ENCODE peak calls at places on chromosome 2, in four cellular contexts. F is GM12878, O is K562, K is HCT116. V is an unnamed sample.

GRCh38 chr2:162473-163135 is 101.2 kb downstream of the SH3YL1 start:
- DNase-seq in F (no peak), O (no peak), K (no peak), V (no peak)

GRCh38 chr2:120287183-120288015 is 34.7 kb downstream of the RALB start:
- DNase-seq in F (peak), O (no peak), K (peak), V (no peak)

GRCh38 chr2:38076250-38076709 is 329 bp upstream of the CYP1B1 start:
- DNase-seq in F (no peak), O (no peak), K (peak), V (peak)

GRCh38 chr2:176157499-176158305 is 595 bp downstream of the HOXD3 start:
- DNase-seq in F (no peak), O (no peak), K (no peak), V (peak)

GRCh38 chr2:134572996-134573395 is 145.8 kb downstream of the TMEM163 start:
- DNase-seq in F (no peak), O (no peak), K (no peak), V (no peak)

GRCh38 chr2:25312958-25313710 is 28.6 kb downstream of the DNMT3A start:
- DNase-seq in F (no peak), O (no peak), K (no peak), V (no peak)

GRCh38 chr2:64562148-64562784 is 38.1 kb downstream of the AFTPH start:
- DNase-seq in F (no peak), O (no peak), K (peak), V (no peak)

GRCh38 chr2:18519991-18520604 is 40.4 kb downstream of the RDH14 start:
- DNase-seq in F (no peak), O (no peak), K (no peak), V (no peak)

GRCh38 chr2:119155633-119156032 is 2.9 kb downstream of the C1QL2 start:
- DNase-seq in F (no peak), O (no peak), K (no peak), V (peak)

GRCh38 chr2:234495801-234496441 is 960 bp downstream of the ARL4C start:
- DNase-seq in F (no peak), O (no peak), K (no peak), V (peak)

GRCh38 chr2:60873381-60873780 is 8.0 kb upstream of the REL start:
- DNase-seq in F (peak), O (no peak), K (no peak), V (no peak)

GRCh38 chr2:203798296-203799157 is 69.0 kb upstream of the CTLA4 start:
- DNase-seq in F (no peak), O (no peak), K (no peak), V (no peak)

GRCh38 chr2:6993230-6993640 is 76.0 kb downstream of the RNF144A start:
- DNase-seq in F (no peak), O (no peak), K (no peak), V (no peak)

GRCh38 chr2:46643951-46644350 is 164.6 kb downstream of the TMEM247 start:
- DNase-seq in F (no peak), O (no peak), K (no peak), V (no peak)

GRCh38 chr2:241680827-241681599 is 5.6 kb downstream of the DTYMK start:
- DNase-seq in F (no peak), O (no peak), K (no peak), V (no peak)

GRCh38 chr2:126831234-126832005 is 67.3 kb upstream of the TEX51 start:
- DNase-seq in F (no peak), O (no peak), K (no peak), V (no peak)

GRCh38 chr2:21452263-21452662 is 328.5 kb downstream of the TDRD15 start:
- DNase-seq in F (no peak), O (no peak), K (no peak), V (no peak)

GRCh38 chr2:54482725-54483124 is 26.6 kb downstream of the SPTBN1 start:
- DNase-seq in F (no peak), O (no peak), K (peak), V (no peak)
- TF ChIP-seq EGR1 in F (no peak), O (no peak), K (no peak), V (no peak)

DNA sequence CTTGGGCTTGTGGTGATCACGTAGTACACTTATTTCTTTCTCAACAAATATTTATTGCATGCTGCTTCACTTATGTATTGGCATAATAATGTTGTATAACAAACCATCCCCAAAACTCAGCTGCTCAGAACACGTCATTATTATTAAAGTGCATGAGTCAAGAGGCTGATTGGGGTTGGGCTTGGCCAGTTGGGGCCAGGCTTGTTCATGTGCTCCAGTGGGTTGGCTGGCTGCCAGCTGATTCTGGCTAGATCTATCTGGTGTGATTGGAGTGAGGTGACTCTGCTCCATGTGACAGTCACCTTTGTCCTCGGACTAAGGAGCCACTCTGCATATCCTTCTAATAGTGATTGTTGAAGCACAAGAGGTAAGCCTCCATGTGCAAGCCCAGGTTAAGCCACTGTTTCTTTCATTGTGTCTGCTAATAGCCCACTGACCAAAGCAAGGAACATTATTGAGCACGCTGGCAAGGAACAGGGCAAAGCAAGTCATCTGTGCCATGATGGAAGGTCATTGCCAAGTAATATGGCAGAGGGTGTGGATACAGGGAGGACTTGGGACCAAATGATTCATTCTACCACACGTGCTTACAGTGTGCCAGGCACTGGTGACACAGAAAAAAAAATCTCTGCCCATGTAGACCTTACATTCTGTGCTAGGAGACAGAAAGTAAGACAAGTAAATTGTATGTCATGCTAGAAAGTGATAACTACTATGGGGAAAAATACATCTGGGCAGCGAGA is 63.3 kb upstream of the TMEM182 start:
- DNase-seq in F (no peak), O (peak), K (no peak), V (no peak)
- TF ChIP-seq EGR1 in F (no peak), O (no peak), K (no peak), V (no peak)

DNA sequence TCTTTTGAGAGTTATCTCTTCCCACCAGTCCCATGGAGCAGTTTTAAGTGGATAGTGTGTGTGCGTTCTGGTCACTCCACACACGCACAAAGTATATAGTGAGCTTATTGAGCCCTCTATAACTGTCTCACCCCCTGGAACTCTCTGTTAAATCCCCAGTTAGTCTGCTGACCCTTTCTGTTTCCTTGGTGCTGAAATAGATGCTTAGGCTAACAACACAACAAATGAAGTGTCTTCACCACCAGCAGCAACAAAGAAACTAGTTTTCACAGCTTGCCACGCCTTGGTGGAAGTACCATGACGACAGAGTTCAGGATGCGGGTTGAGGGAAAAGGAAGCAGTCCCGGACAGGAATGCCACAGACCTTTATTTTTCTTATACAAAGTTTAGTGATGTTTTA is 203.5 kb upstream of the TMEFF2 start:
- DNase-seq in F (no peak), O (no peak), K (no peak), V (no peak)
- TF ChIP-seq EGR1 in F (no peak), O (no peak), K (no peak), V (no peak)

GRCh38 chr2:228037915-228038314 is 143.6 kb downstream of the SPHKAP start:
- DNase-seq in F (no peak), O (no peak), K (peak), V (no peak)

GRCh38 chr2:228040995-228041394 is 140.5 kb downstream of the SPHKAP start:
- DNase-seq in F (no peak), O (no peak), K (no peak), V (no peak)

GRCh38 chr2:228039752-228040534 is 141.5 kb downstream of the SPHKAP start:
- DNase-seq in F (no peak), O (peak), K (peak), V (no peak)
- TF ChIP-seq EGR1 in F (no peak), O (no peak), K (no peak), V (no peak)